ENCODE peak calls at places on chromosome 15, in nine cellular contexts. O is cardiac muscle cell, W is tibial artery, D is pancreas, M is prostate gland, Y is HepG2, C is dorsolateral prefrontal cortex, U is esophagus squamous epithelium, L is GM12865. R is an unnamed sample.

GRCh38 chr15:54149115-54149531 is 170.9 kb downstream of the UNC13C start:
- DNase-seq in O (no peak), W (no peak), D (no peak), M (no peak), Y (no peak), C (no peak), U (no peak), L (peak), R (no peak)

GRCh38 chr15:49627407-49627877 is 6.6 kb downstream of the DTWD1 start:
- DNase-seq in O (no peak), W (no peak), D (no peak), M (no peak), Y (peak), C (no peak), U (no peak), L (no peak), R (no peak)

GRCh38 chr15:60787737-60788513 is 309.0 kb upstream of the ICE2 start:
- DNase-seq in O (no peak), W (no peak), D (no peak), M (no peak), Y (no peak), C (no peak), U (no peak), L (peak), R (no peak)

GRCh38 chr15:51374131-51374530 is 32.7 kb downstream of the GLDN start:
- DNase-seq in O (no peak), W (no peak), D (no peak), M (no peak), Y (no peak), C (no peak), U (no peak), L (no peak), R (no peak)

GRCh38 chr15:61889706-61890105 is 170.5 kb downstream of the VPS13C start:
- DNase-seq in O (no peak), W (no peak), D (no peak), M (no peak), Y (no peak), C (no peak), U (no peak), L (no peak), R (no peak)

GRCh38 chr15:31163769-31164572 is 62.4 kb upstream of the TRPM1 start:
- DNase-seq in O (no peak), W (no peak), D (no peak), M (no peak), Y (no peak), C (no peak), U (no peak), L (no peak), R (no peak)

GRCh38 chr15:85693277-85693676 is 101.4 kb downstream of the KLHL25 start:
- DNase-seq in O (no peak), W (no peak), D (no peak), M (no peak), Y (no peak), C (no peak), U (no peak), L (peak), R (no peak)

GRCh38 chr15:93238641-93239040 is 149.6 kb upstream of the RGMA start:
- DNase-seq in O (no peak), W (no peak), D (no peak), M (no peak), Y (no peak), C (no peak), U (no peak), L (no peak), R (peak)

GRCh38 chr15:45166792-45167630 is 20.8 kb downstream of the SHF start:
- DNase-seq in O (peak), W (peak), D (peak), M (peak), Y (peak), C (peak), U (peak), L (peak), R (peak)

GRCh38 chr15:75884041-75884440 is 19.6 kb upstream of the FBXO22 start:
- DNase-seq in O (no peak), W (no peak), D (no peak), M (no peak), Y (no peak), C (no peak), U (no peak), L (no peak), R (no peak)

GRCh38 chr15:100311099-100311751 is 30.6 kb downstream of the ADAMTS17 start:
- DNase-seq in O (no peak), W (peak), D (no peak), M (no peak), Y (no peak), C (no peak), U (no peak), L (no peak), R (no peak)

GRCh38 chr15:63107895-63108546 is 13.6 kb upstream of the LACTB start:
- DNase-seq in O (no peak), W (no peak), D (no peak), M (no peak), Y (peak), C (no peak), U (no peak), L (no peak), R (no peak)

GRCh38 chr15:49151831-49152230 is 3.6 kb downstream of the COPS2 start:
- DNase-seq in O (no peak), W (no peak), D (no peak), M (no peak), Y (no peak), C (no peak), U (no peak), L (no peak), R (no peak)

GRCh38 chr15:41622901-41623300 is 37.3 kb upstream of the MGA start:
- DNase-seq in O (no peak), W (no peak), D (no peak), M (no peak), Y (no peak), C (no peak), U (no peak), L (no peak), R (no peak)

GRCh38 chr15:80849308-80849707 is 70.1 kb downstream of the CEMIP start:
- DNase-seq in O (no peak), W (no peak), D (no peak), M (no peak), Y (no peak), C (no peak), U (no peak), L (no peak), R (peak)

GRCh38 chr15:78761020-78761419 is 50.2 kb downstream of the ADAMTS7 start:
- DNase-seq in O (no peak), W (peak), D (no peak), M (no peak), Y (no peak), C (peak), U (no peak), L (no peak), R (no peak)

GRCh38 chr15:29454506-29454905 is 184.9 kb upstream of the NSMCE3 start:
- DNase-seq in O (no peak), W (no peak), D (no peak), M (no peak), Y (no peak), C (no peak), U (no peak), L (no peak), R (no peak)

GRCh38 chr15:58433597-58434333 is 2.0 kb downstream of the LIPC start:
- DNase-seq in O (no peak), W (no peak), D (no peak), M (no peak), Y (no peak), C (no peak), U (no peak), L (no peak), R (peak)

GRCh38 chr15:73637527-73637926 is 4.3 kb upstream of the NPTN start:
- DNase-seq in O (no peak), W (no peak), D (no peak), M (no peak), Y (no peak), C (no peak), U (no peak), L (no peak), R (no peak)

GRCh38 chr15:92226020-92226612 is 167.6 kb upstream of the ST8SIA2 start:
- DNase-seq in O (peak), W (no peak), D (no peak), M (no peak), Y (peak), C (no peak), U (no peak), L (peak), R (no peak)

GRCh38 chr15:71237456-71238188 is 122.4 kb downstream of the THSD4 start:
- DNase-seq in O (peak), W (no peak), D (no peak), M (no peak), Y (peak), C (peak), U (no peak), L (no peak), R (peak)

GRCh38 chr15:32887090-32887489 is 169.3 kb downstream of the GREM1 start:
- DNase-seq in O (no peak), W (no peak), D (no peak), M (no peak), Y (no peak), C (no peak), U (no peak), L (no peak), R (no peak)

GRCh38 chr15:63188247-63188936 is 1.0 kb upstream of the RAB8B start:
- DNase-seq in O (no peak), W (no peak), D (no peak), M (no peak), Y (no peak), C (no peak), U (no peak), L (peak), R (no peak)

GRCh38 chr15:22863356-22863755 is 24.9 kb downstream of the NIPA2 start:
- DNase-seq in O (no peak), W (no peak), D (no peak), M (no peak), Y (no peak), C (no peak), U (no peak), L (no peak), R (no peak)

GRCh38 chr15:47870956-47871625 is 153.8 kb downstream of the SEMA6D start:
- DNase-seq in O (no peak), W (no peak), D (no peak), M (no peak), Y (no peak), C (no peak), U (no peak), L (no peak), R (no peak)

GRCh38 chr15:88179562-88179961 is 77.0 kb downstream of the NTRK3 start:
- DNase-seq in O (no peak), W (no peak), D (no peak), M (no peak), Y (no peak), C (no peak), U (no peak), L (peak), R (no peak)

GRCh38 chr15:36936652-36937051 is 163.7 kb downstream of the MEIS2 start:
- DNase-seq in O (no peak), W (no peak), D (no peak), M (no peak), Y (no peak), C (no peak), U (no peak), L (no peak), R (no peak)

GRCh38 chr15:72770673-72771328 is 12.8 kb downstream of the ADPGK start:
- DNase-seq in O (no peak), W (no peak), D (no peak), M (no peak), Y (no peak), C (no peak), U (no peak), L (peak), R (no peak)

GRCh38 chr15:100215843-100216169 is 126.0 kb downstream of the ADAMTS17 start:
- DNase-seq in O (no peak), W (no peak), D (no peak), M (no peak), Y (no peak), C (no peak), U (no peak), L (no peak), R (no peak)

GRCh38 chr15:59186501-59186900 is 20.1 kb upstream of the LDHAL6B start:
- DNase-seq in O (no peak), W (no peak), D (no peak), M (no peak), Y (no peak), C (no peak), U (no peak), L (no peak), R (no peak)

GRCh38 chr15:51181221-51181620 is 86.5 kb upstream of the TNFAIP8L3 start:
- DNase-seq in O (no peak), W (no peak), D (no peak), M (no peak), Y (no peak), C (no peak), U (no peak), L (no peak), R (peak)

GRCh38 chr15:55703873-55704285 is 39.1 kb downstream of the PRTG start:
- DNase-seq in O (no peak), W (no peak), D (no peak), M (no peak), Y (no peak), C (no peak), U (no peak), L (peak), R (no peak)

GRCh38 chr15:71595846-71596553 is 214.4 kb upstream of the NR2E3 start:
- DNase-seq in O (no peak), W (no peak), D (no peak), M (no peak), Y (no peak), C (no peak), U (no peak), L (no peak), R (no peak)

GRCh38 chr15:54273928-54274327 is 295.7 kb downstream of the UNC13C start:
- DNase-seq in O (peak), W (no peak), D (no peak), M (no peak), Y (no peak), C (no peak), U (no peak), L (no peak), R (no peak)

GRCh38 chr15:90599639-90600038 is 69.9 kb downstream of the CRTC3 start:
- DNase-seq in O (no peak), W (no peak), D (no peak), M (no peak), Y (no peak), C (no peak), U (no peak), L (no peak), R (no peak)
- H3K4me3 ChIP-seq in O (no peak), W (no peak), D (no peak), M (no peak), Y (no peak), C (no peak), U (no peak), L (no peak), R (no peak)

GRCh38 chr15:39744334-39745103 is 38.1 kb downstream of the FSIP1 start:
- DNase-seq in O (no peak), W (no peak), D (no peak), M (no peak), Y (no peak), C (no peak), U (no peak), L (peak), R (no peak)
- TF ChIP-seq CTCF in O (no peak), W (no peak), D (no peak), M (no peak), Y (no peak), C (no peak), U (no peak), L (no peak), R (no peak)

GRCh38 chr15:67067930-67068542 is 2.6 kb downstream of the SMAD3 start:
- DNase-seq in O (no peak), W (no peak), D (no peak), M (no peak), Y (no peak), C (no peak), U (no peak), L (peak), R (no peak)
- H3K4me3 ChIP-seq in O (peak), W (peak), D (peak), M (peak), Y (peak), C (peak), U (peak), L (peak), R (peak)

GRCh38 chr15:69408841-69409240 is 5.3 kb upstream of the KIF23 start:
- DNase-seq in O (no peak), W (no peak), D (no peak), M (no peak), Y (no peak), C (no peak), U (no peak), L (no peak), R (no peak)

GRCh38 chr15:69407719-69408400 is 6.3 kb upstream of the KIF23 start:
- DNase-seq in O (no peak), W (no peak), D (no peak), M (no peak), Y (no peak), C (no peak), U (no peak), L (no peak), R (no peak)

GRCh38 chr15:69412701-69413100 is 1.4 kb upstream of the KIF23 start:
- DNase-seq in O (no peak), W (no peak), D (no peak), M (no peak), Y (no peak), C (no peak), U (no peak), L (no peak), R (no peak)

GRCh38 chr15:69412274-69412673 is 1.9 kb upstream of the KIF23 start:
- DNase-seq in O (no peak), W (no peak), D (no peak), M (no peak), Y (no peak), C (no peak), U (no peak), L (no peak), R (no peak)

GRCh38 chr15:69410290-69410874 is 3.8 kb upstream of the KIF23 start:
- DNase-seq in O (peak), W (no peak), D (no peak), M (no peak), Y (peak), C (no peak), U (no peak), L (peak), R (no peak)
- TF ChIP-seq CTCF in O (peak), W (peak), D (no peak), M (no peak), Y (peak), C (no peak), U (peak), L (peak), R (no peak)

DNA sequence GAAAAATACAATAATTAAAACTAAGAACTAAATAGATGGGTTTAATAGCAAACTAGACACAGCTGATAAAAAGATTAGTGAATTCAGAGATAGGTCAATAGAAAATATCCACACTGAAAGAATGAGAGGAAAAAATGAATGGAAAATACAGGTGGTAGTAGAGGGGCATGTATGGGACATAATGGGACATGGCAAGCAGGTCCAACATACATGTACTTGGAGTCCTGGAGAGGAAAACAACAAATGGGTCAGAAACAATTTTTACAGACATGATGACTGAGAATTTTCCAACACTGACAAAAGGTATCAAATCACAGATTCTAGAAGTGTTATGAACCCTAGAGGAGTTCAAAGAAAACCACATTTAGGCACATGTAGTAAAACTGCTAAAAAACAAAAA is 68.4 kb downstream of the MTHFS start:
- DNase-seq in O (no peak), W (no peak), D (no peak), M (no peak), Y (no peak), C (no peak), U (no peak), L (no peak), R (no peak)
- H3K4me3 ChIP-seq in O (no peak), W (no peak), D (no peak), M (no peak), Y (no peak), C (no peak), U (no peak), L (no peak), R (no peak)

GRCh38 chr15:96619171-96619570 is 288.7 kb downstream of the NR2F2 start:
- DNase-seq in O (peak), W (no peak), D (no peak), M (no peak), Y (no peak), C (no peak), U (no peak), L (no peak), R (no peak)

GRCh38 chr15:96626936-96627577 is 296.6 kb downstream of the NR2F2 start:
- DNase-seq in O (peak), W (no peak), D (no peak), M (no peak), Y (no peak), C (no peak), U (no peak), L (no peak), R (no peak)

GRCh38 chr15:96625251-96625650 is 294.8 kb downstream of the NR2F2 start:
- DNase-seq in O (no peak), W (no peak), D (no peak), M (no peak), Y (no peak), C (no peak), U (no peak), L (no peak), R (no peak)

DNA sequence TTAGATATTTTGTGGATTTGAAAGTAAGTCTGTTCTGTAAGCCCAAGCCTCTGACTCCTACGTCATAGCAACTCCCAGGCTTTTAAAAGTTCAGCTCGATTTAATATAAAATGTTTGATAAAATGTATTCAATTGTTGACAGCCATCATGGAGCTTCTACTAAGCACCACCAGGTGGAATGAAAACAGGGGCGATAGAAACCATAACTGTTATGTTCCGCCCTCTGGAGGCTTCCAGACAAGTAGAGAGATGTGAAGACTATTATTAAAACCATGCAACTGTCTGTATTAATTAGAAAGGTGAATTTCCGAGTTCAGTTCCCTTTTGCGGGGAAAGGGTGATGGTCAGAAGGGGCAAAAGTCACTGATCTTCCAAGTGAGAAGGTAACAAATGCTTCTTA is 292.2 kb downstream of the NR2F2 start:
- DNase-seq in O (no peak), W (no peak), D (no peak), M (no peak), Y (no peak), C (no peak), U (no peak), L (no peak), R (no peak)
- TF ChIP-seq CTCF in O (no peak), W (no peak), D (no peak), M (no peak), Y (no peak), C (no peak), U (no peak), L (no peak), R (no peak)

GRCh38 chr15:57401546-57401945 is 25.2 kb downstream of the CGNL1 start:
- DNase-seq in O (no peak), W (no peak), D (no peak), M (no peak), Y (no peak), C (no peak), U (no peak), L (no peak), R (no peak)
- H3K4me3 ChIP-seq in O (no peak), W (no peak), D (no peak), M (no peak), Y (no peak), C (no peak), U (no peak), L (no peak), R (no peak)

DNA sequence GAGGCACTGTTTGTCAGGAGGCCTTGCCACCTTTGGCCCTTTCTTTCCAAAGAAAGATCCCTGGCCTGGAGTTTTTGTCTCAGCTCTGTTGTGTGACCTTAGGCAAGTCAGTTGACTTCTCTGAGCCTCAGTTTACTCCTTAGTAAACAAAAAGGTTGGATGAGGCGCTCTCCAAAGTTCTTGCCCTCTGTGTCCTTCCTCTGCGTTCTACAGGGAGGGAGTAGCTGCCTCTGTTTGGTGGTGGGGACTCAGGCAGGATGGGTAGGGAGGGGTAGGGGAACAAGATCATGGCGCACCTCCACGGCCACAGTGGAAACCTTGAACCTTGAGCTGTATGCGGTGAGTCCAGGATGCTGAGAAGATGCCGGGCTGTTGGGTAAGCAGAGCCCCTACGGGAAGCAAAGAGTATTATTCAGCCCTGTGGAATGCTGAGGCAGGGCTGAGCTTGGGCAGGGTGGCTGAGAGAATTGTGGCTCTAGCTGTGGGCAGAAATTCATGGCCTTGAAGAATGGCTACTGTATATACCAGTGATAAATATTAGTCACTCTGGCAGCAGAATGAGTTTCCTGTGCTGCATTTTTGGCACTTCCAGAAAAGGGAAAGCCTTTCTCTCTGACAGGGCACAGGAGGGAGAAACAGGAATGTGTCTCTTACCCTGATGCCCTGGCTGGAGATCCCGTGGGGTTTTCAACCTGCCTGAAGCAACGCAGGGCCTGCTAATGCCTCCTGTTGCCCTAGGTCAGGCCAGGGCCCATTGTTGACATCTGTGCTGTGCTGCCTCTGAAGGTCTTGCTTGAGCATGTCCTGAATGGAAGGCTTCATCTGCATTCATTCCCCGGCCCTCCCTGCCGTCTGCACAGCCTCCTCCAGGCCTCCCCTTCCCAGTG is 39.9 kb downstream of the SMAD3 start:
- DNase-seq in O (no peak), W (peak), D (no peak), M (peak), Y (peak), C (no peak), U (no peak), L (no peak), R (no peak)
- TF ChIP-seq CTCF in O (peak), W (peak), D (no peak), M (no peak), Y (peak), C (no peak), U (peak), L (no peak), R (no peak)

R was measured in lower leg skin.